ENCODE peak calls at places on chromosomes 3 and 15, in five cellular contexts. G is AG04450, I is ascending aorta, P is lower leg skin, V is spleen. T is an unnamed sample.

GRCh38 chr3:57826952-57827723 is 71.0 kb downstream of the SLMAP start:
- DNase-seq in I (no peak), P (no peak), V (no peak), G (no peak), T (no peak)

GRCh38 chr3:43001094-43001553 is 22.0 kb downstream of the GASK1A start:
- DNase-seq in V (no peak), I (peak), P (peak), G (peak), T (no peak)

GRCh38 chr15:101641134-101641764 is 10.9 kb downstream of the TM2D3 start:
- DNase-seq in G (peak), P (peak), I (peak), V (peak), T (peak)

GRCh38 chr3:129732200-129732876 is 125.9 kb upstream of the PLXND1 start:
- DNase-seq in V (no peak), G (no peak), I (no peak), P (no peak), T (no peak)

GRCh38 chr3:57837686-57838085 is 81.6 kb downstream of the SLMAP start:
- DNase-seq in G (no peak), V (no peak), I (no peak), P (no peak), T (no peak)

GRCh38 chr3:70000028-70000410 is 486 bp downstream of the SAMMSON start:
- DNase-seq in G (no peak), I (no peak), P (no peak), V (no peak), T (no peak)

GRCh38 chr3:107910713-107911259 is 180.0 kb downstream of the CD47 start:
- DNase-seq in V (no peak), G (no peak), P (no peak), I (no peak), T (peak)

GRCh38 chr3:73405853-73406252 is 218.9 kb downstream of the PDZRN3 start:
- DNase-seq in I (no peak), P (no peak), V (no peak), G (no peak), T (no peak)

GRCh38 chr15:101138913-101139880 is 112.7 kb downstream of the CHSY1 start:
- DNase-seq in I (no peak), P (no peak), V (peak), G (no peak), T (peak)

GRCh38 chr15:65408370-65409283 is 14.1 kb downstream of the IGDCC4 start:
- DNase-seq in G (no peak), I (no peak), P (no peak), V (peak), T (no peak)

GRCh38 chr15:87461621-87462020 is 794.9 kb downstream of the NTRK3 start:
- DNase-seq in P (no peak), I (no peak), G (no peak), V (no peak), T (no peak)

GRCh38 chr3:184620101-184620798 is 58.7 kb downstream of the EPHB3 start:
- DNase-seq in I (no peak), G (no peak), V (no peak), P (no peak), T (no peak)

GRCh38 chr3:184616416-184616815 is 54.8 kb downstream of the EPHB3 start:
- DNase-seq in I (no peak), G (no peak), P (no peak), V (no peak), T (no peak)

GRCh38 chr3:184620799-184621119 is 59.2 kb downstream of the EPHB3 start:
- DNase-seq in I (no peak), G (no peak), V (no peak), P (no peak), T (no peak)

GRCh38 chr3:184618793-184619192 is 57.2 kb downstream of the EPHB3 start:
- DNase-seq in G (no peak), I (no peak), V (no peak), P (no peak), T (no peak)

GRCh38 chr3:184619348-184619747 is 57.8 kb downstream of the EPHB3 start:
- DNase-seq in P (no peak), V (no peak), G (no peak), I (no peak), T (no peak)
- TF ChIP-seq CTCF in P (no peak), V (no peak), G (no peak), I (no peak), T (no peak)

GRCh38 chr15:48185527-48185926 is 5.9 kb upstream of the CTXN2 start:
- DNase-seq in P (no peak), G (no peak), I (no peak), V (no peak), T (no peak)
- H3K4me3 ChIP-seq in P (no peak), G (no peak), I (no peak), V (no peak), T (no peak)

GRCh38 chr3:50352762-50353161 is 2.1 kb downstream of the CYB561D2 start:
- DNase-seq in P (no peak), V (no peak), G (no peak), I (no peak), T (no peak)
- TF ChIP-seq CTCF in P (no peak), V (no peak), G (peak), I (peak), T (peak)

DNA sequence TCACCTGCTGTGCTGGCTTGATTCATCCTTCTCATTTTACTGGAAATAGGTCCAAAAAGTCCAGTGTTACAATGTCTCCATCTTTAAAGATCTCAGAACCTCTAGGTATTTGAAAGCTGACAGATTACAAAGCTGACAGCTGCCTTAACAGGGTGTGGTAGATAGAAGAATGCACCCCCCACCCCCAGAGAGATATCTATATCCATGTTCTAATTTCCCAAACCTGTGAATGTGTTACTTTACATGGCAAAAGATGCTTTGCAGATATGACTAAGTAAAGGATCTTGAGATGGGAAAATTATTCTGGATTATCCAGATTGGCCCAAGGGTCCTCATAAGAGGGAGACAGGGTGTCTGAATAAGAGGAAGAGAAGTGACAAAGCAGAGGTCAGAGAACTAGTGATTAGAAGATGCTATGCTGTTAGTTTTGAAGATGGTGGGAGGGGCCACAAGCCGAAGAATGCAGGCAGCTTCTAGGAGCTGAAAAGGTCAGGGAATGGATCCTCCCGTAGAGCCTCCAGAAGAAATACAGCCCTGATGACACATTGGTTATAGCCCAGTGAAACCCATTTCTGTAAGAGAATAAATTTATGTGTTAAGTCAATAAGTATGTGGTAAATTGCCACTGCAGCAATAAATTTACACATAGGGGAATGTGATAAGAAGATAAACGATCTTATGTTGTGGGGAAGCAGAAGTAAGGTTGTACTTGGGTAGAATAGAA is 21.5 kb upstream of the FSTL1 start:
- DNase-seq in P (no peak), V (no peak), I (no peak), G (no peak), T (no peak)
- H3K4me3 ChIP-seq in P (no peak), V (no peak), I (no peak), G (no peak), T (no peak)

GRCh38 chr3:51710631-51711351 is 3.9 kb downstream of the GRM2 start:
- DNase-seq in P (peak), V (no peak), G (no peak), I (peak), T (no peak)
- TF ChIP-seq CTCF in P (no peak), V (no peak), G (no peak), I (no peak), T (peak)

GRCh38 chr3:141740349-141740748 is 2.3 kb downstream of the RNF7 start:
- DNase-seq in I (no peak), P (no peak), V (no peak), G (no peak), T (no peak)

GRCh38 chr3:141738636-141739363 is 702 bp downstream of the RNF7 start:
- DNase-seq in I (no peak), V (no peak), G (no peak), P (peak), T (peak)

GRCh38 chr3:141737828-141738635 is at the start of gene RNF7:
- DNase-seq in I (peak), V (peak), P (peak), G (peak), T (peak)

GRCh38 chr3:141737108-141737507 is 990 bp upstream of the RNF7 start:
- DNase-seq in P (no peak), I (no peak), G (no peak), V (peak), T (no peak)

DNA sequence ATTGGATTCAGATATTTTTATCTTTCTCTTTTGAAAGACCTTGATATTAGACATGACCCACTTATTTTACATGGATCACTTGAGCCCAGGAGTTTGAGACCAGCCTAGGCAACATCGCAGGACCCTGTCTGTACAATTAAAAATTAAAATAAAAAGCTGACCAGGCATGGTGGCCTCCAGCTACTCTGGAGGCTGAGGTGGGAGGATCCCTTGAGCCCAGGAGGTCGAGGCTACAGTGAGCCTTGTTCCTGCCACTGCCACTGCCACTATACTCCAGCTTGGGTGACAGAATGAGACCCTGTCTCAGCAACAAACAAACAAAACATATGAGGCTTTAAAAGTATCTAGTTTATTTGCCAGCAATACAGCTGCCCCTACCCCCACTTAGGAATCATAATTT is 1.6 kb downstream of the RNF7 start:
- DNase-seq in P (no peak), I (no peak), V (no peak), G (no peak), T (no peak)
- H3K4me3 ChIP-seq in P (no peak), I (peak), V (peak), G (peak), T (peak)

DNA sequence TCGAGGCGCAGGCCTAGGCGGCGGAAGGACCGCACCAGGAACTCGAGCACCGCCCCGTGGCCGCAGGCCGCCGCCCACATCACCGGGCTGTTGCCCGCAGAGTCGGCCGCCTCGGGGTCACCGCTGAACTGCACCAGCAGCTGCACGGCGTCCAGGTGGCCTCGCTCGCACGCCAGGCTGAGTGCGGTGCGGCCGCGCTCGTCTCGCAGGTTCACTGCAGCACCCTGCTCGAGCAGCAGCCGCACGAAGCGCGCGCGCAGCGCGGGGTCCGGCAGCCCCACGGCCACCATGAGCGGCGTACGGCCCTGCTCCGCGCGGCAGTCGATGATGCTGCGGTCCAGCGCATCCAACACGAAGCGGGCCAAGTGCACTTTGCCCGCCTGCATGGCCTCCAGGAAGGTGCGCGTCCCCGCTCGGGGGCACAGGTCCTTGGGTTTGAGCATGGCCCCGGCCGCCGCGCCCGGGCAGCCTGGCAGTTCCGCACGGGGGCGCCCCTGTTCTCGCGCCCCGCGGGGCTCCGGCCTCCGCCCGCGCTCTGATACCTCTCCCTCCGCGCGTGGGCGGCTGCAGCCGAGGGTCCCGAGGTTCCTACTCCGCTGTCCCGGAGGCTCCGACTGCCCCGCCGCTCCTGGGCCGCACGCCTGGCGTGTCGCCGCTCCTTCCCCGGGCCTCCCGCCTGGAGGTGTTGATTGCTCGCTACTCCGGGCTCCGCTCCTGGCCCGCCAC is 557 bp downstream of the ANKRD63 start:
- DNase-seq in P (no peak), V (peak), I (no peak), G (no peak), T (peak)
- TF ChIP-seq CTCF in P (no peak), V (no peak), I (peak), G (peak), T (peak)

T was measured in GM12865.